ENCODE peak calls at places on chromosome 7, in nine cellular contexts. D, A, F, O, K, M, V, L and G are unnamed samples.

GRCh38 chr7:378041-378420 is 88.1 kb downstream of the FOXL3 start:
- DNase-seq in O (no peak), M (no peak), L (peak; percentile 47), V (no peak), A (no peak), K (no peak), D (no peak), F (no peak), G (no peak)

GRCh38 chr7:34143397-34143796 is 238.1 kb downstream of the BMPER start:
- DNase-seq in V (no peak), O (no peak), M (no peak), A (no peak), F (peak; percentile 57), D (no peak), L (no peak), K (no peak), G (no peak)

GRCh38 chr7:120609136-120609753 is 248.7 kb downstream of the TSPAN12 start:
- DNase-seq in M (no peak), K (no peak), O (no peak), D (no peak), F (peak; percentile 1), L (no peak), V (no peak), A (no peak), G (no peak)

GRCh38 chr7:30306977-30307376 is 22.6 kb downstream of the ZNRF2 start:
- DNase-seq in D (no peak), F (no peak), L (no peak), M (no peak), O (no peak), A (no peak), V (no peak), K (no peak), G (no peak)

GRCh38 chr7:140231779-140232491 is 55.2 kb upstream of the KDM7A start:
- DNase-seq in F (no peak), M (no peak), V (no peak), D (peak; percentile 34), A (no peak), K (peak; percentile 61), O (no peak), L (no peak), G (peak; percentile 79)

GRCh38 chr7:13981070-13981469 is 8.4 kb downstream of the ETV1 start:
- DNase-seq in V (no peak), M (peak; percentile 40), F (peak; percentile 96), K (peak; percentile 91), L (no peak), O (no peak), A (no peak), D (no peak), G (peak; percentile 75)

GRCh38 chr7:80732635-80733034 is 94.2 kb downstream of the CD36 start:
- DNase-seq in V (no peak), M (no peak), F (no peak), K (no peak), L (no peak), O (no peak), A (no peak), D (no peak), G (no peak)

GRCh38 chr7:88169717-88170320 is 50.0 kb downstream of the SRI start:
- DNase-seq in L (no peak), O (no peak), K (peak; percentile 35), M (no peak), F (peak; percentile 31), D (no peak), A (peak; percentile 4), V (no peak), G (no peak)

GRCh38 chr7:48087349-48087748 is 1.7 kb upstream of the UPP1 start:
- DNase-seq in V (no peak), L (no peak), O (no peak), K (peak; percentile 78), M (no peak), D (no peak), A (no peak), F (peak; percentile 81), G (no peak)

GRCh38 chr7:44388089-44388970 is 62.9 kb upstream of the CAMK2B start:
- DNase-seq in D (no peak), L (peak; percentile 46), A (no peak), K (no peak), O (no peak), M (no peak), V (no peak), F (no peak), G (no peak)

GRCh38 chr7:117479480-117480224 is at the start of gene CFTR:
- DNase-seq in K (no peak), V (no peak), D (no peak), M (no peak), F (no peak), L (no peak), A (no peak), O (peak; percentile 15), G (peak; percentile 66)

GRCh38 chr7:82677064-82677463 is 233.5 kb upstream of the CACNA2D1 start:
- DNase-seq in V (no peak), O (no peak), D (no peak), L (no peak), A (no peak), F (no peak), K (no peak), M (no peak), G (no peak)

GRCh38 chr7:33237034-33237433 is 107.7 kb downstream of the BBS9 start:
- DNase-seq in D (no peak), F (no peak), M (no peak), L (no peak), O (no peak), K (peak; percentile 6), A (no peak), V (no peak), G (no peak)

GRCh38 chr7:88331322-88331721 is 24.6 kb upstream of the STEAP4 start:
- DNase-seq in O (no peak), K (no peak), M (no peak), F (no peak), V (no peak), A (no peak), D (no peak), L (no peak), G (no peak)

GRCh38 chr7:146388928-146389327 is 272.3 kb downstream of the CNTNAP2 start:
- DNase-seq in M (no peak), F (no peak), O (no peak), K (no peak), V (no peak), L (no peak), D (no peak), A (no peak), G (no peak)

GRCh38 chr7:43458330-43458729 is 124.6 kb upstream of the STK17A start:
- DNase-seq in K (no peak), L (no peak), V (no peak), A (no peak), O (no peak), M (no peak), F (no peak), D (no peak), G (no peak)

GRCh38 chr7:37832194-37832593 is 16.2 kb upstream of the NME8 start:
- DNase-seq in F (peak; percentile 63), M (no peak), D (no peak), A (peak; percentile 32), L (no peak), V (no peak), O (peak; percentile 74), K (peak; percentile 46), G (peak; percentile 25)

GRCh38 chr7:50504646-50505546 is 54.7 kb upstream of the FIGNL1 start:
- DNase-seq in L (no peak), D (no peak), K (no peak), F (peak; percentile 16), O (no peak), A (no peak), V (no peak), M (no peak), G (no peak)

GRCh38 chr7:122143751-122144711 is at the start of gene AASS:
- DNase-seq in A (peak; percentile 86), O (peak; percentile 98), V (peak; percentile 60), L (peak; percentile 88), D (peak; percentile 75), F (peak; percentile 97), M (peak; percentile 72), K (peak; percentile 91), G (peak; percentile 99)

GRCh38 chr7:145265180-145265579 is 429.3 kb upstream of the TPK1 start:
- DNase-seq in K (no peak), V (no peak), O (no peak), D (no peak), M (no peak), F (no peak), A (no peak), L (no peak), G (no peak)

GRCh38 chr7:151087247-151088018 is 1.2 kb downstream of the AGAP3 start:
- DNase-seq in V (peak; percentile 22), F (peak; percentile 62), K (no peak), A (peak; percentile 80), O (peak; percentile 72), D (peak; percentile 39), M (no peak), L (peak; percentile 77), G (peak; percentile 45)

GRCh38 chr7:28128608-28129007 is 52.0 kb downstream of the JAZF1 start:
- DNase-seq in M (no peak), O (no peak), A (no peak), D (no peak), F (peak; percentile 58), L (no peak), V (no peak), K (peak; percentile 27), G (no peak)

GRCh38 chr7:20793686-20794394 is 7.2 kb upstream of the SP8 start:
- DNase-seq in V (no peak), A (no peak), M (no peak), D (no peak), F (no peak), L (no peak), K (no peak), O (no peak), G (no peak)

GRCh38 chr7:36276428-36277246 is 113.0 kb upstream of the ANLN start:
- DNase-seq in D (no peak), V (no peak), L (no peak), F (no peak), A (no peak), K (no peak), O (no peak), M (no peak), G (no peak)

GRCh38 chr7:140519007-140519399 is 39.7 kb upstream of the MKRN1 start:
- DNase-seq in A (no peak), V (no peak), K (no peak), D (no peak), F (no peak), L (no peak), O (no peak), M (no peak), G (no peak)

GRCh38 chr7:151647874-151648273 is 128.2 kb upstream of the RHEB start:
- DNase-seq in M (no peak), F (no peak), D (no peak), O (no peak), L (no peak), A (no peak), V (no peak), K (no peak), G (no peak)